ENCODE peak calls at places on chromosomes 11 and 22, in ten cellular contexts. D, E, V, S, X, W, C, A, M and R are unnamed samples. For H3K27me3, the result is how much of the 10 kb centered on the place peaks cover.

GRCh38 chr22:17083811-17084540 is 824 bp upstream of the IL17RA start:
- DNase-seq in D (no peak), E (no peak), V (no peak), S (no peak), X (peak), W (peak), C (no peak), A (no peak), M (no peak), R (no peak)

GRCh38 chr22:23271597-23271908 is 91.2 kb downstream of the BCR start:
- DNase-seq in D (no peak), E (no peak), V (no peak), S (no peak), X (no peak), W (no peak), C (no peak), A (no peak), M (no peak), R (no peak)

GRCh38 chr22:28129319-28129962 is 210.4 kb upstream of the PITPNB start:
- DNase-seq in D (no peak), E (no peak), V (no peak), S (no peak), X (no peak), W (no peak), C (no peak), A (no peak), M (no peak), R (no peak)

GRCh38 chr11:77044356-77044755 is 10.2 kb downstream of the B3GNT6 start:
- DNase-seq in D (no peak), E (no peak), V (no peak), S (no peak), X (no peak), W (no peak), C (no peak), A (no peak), M (no peak), R (no peak)

GRCh38 chr11:9859491-9860305 is 195.8 kb downstream of the SWAP70 start:
- DNase-seq in D (no peak), E (no peak), V (no peak), S (peak), X (no peak), W (no peak), C (no peak), A (no peak), M (no peak), R (no peak)

GRCh38 chr11:116211166-116211565 is 561.6 kb downstream of the BUD13 start:
- DNase-seq in D (no peak), E (no peak), V (no peak), S (no peak), X (no peak), W (peak), C (peak), A (no peak), M (no peak), R (no peak)

GRCh38 chr11:12434255-12434654 is 56.9 kb downstream of the PARVA start:
- DNase-seq in D (no peak), E (no peak), V (no peak), S (peak), X (no peak), W (no peak), C (no peak), A (no peak), M (peak), R (no peak)

GRCh38 chr11:6523253-6523652 is 26.2 kb downstream of the DNHD1 start:
- DNase-seq in D (no peak), E (no peak), V (no peak), S (peak), X (no peak), W (no peak), C (no peak), A (no peak), M (no peak), R (no peak)

GRCh38 chr22:36012332-36012731 is 16.3 kb downstream of the RBFOX2 start:
- DNase-seq in D (no peak), E (no peak), V (no peak), S (no peak), X (no peak), W (no peak), C (no peak), A (no peak), M (no peak), R (no peak)

GRCh38 chr11:76623171-76623883 is 47.2 kb downstream of the LRRC32 start:
- DNase-seq in D (no peak), E (no peak), V (no peak), S (peak), X (no peak), W (no peak), C (no peak), A (peak), M (no peak), R (no peak)

GRCh38 chr11:8168485-8169257 is at the start of gene RIC3:
- DNase-seq in D (peak), E (peak), V (peak), S (no peak), X (peak), W (no peak), C (no peak), A (peak), M (peak), R (peak)

GRCh38 chr22:37880668-37881440 is 25.2 kb upstream of the MICALL1 start:
- DNase-seq in D (no peak), E (no peak), V (no peak), S (peak), X (no peak), W (no peak), C (no peak), A (no peak), M (peak), R (no peak)

GRCh38 chr11:111788051-111788450 is 21.9 kb upstream of the PPP2R1B start:
- DNase-seq in D (no peak), E (no peak), V (peak), S (no peak), X (no peak), W (no peak), C (no peak), A (no peak), M (no peak), R (no peak)

GRCh38 chr22:20724676-20725454 is 49.0 kb upstream of the SERPIND1 start:
- DNase-seq in D (no peak), E (no peak), V (no peak), S (no peak), X (no peak), W (no peak), C (no peak), A (no peak), M (no peak), R (no peak)

GRCh38 chr22:23796461-23796860 is 9.7 kb downstream of the SMARCB1 start:
- DNase-seq in D (peak), E (no peak), V (no peak), S (no peak), X (no peak), W (no peak), C (no peak), A (no peak), M (no peak), R (no peak)

GRCh38 chr22:20261848-20262581 is 6.1 kb downstream of the RTN4R start:
- DNase-seq in D (no peak), E (no peak), V (no peak), S (no peak), X (no peak), W (no peak), C (no peak), A (no peak), M (no peak), R (no peak)

GRCh38 chr22:17884084-17884483 is 109.8 kb upstream of the BID start:
- DNase-seq in D (no peak), E (peak), V (peak), S (no peak), X (no peak), W (no peak), C (no peak), A (no peak), M (no peak), R (no peak)

GRCh38 chr11:77159219-77159936 is 31.3 kb downstream of the MYO7A start:
- DNase-seq in D (no peak), E (no peak), V (no peak), S (no peak), X (no peak), W (no peak), C (no peak), A (no peak), M (no peak), R (no peak)

GRCh38 chr11:117188620-117189081 is 10.1 kb downstream of the SIDT2 start:
- DNase-seq in D (peak), E (no peak), V (no peak), S (no peak), X (peak), W (peak), C (peak), A (no peak), M (no peak), R (no peak)

GRCh38 chr11:129701706-129702105 is 113.9 kb upstream of the TMEM45B start:
- DNase-seq in D (no peak), E (no peak), V (no peak), S (no peak), X (no peak), W (no peak), C (no peak), A (no peak), M (no peak), R (no peak)

GRCh38 chr11:65013130-65013691 is 749 bp upstream of the ARL2 start:
- DNase-seq in D (peak), E (no peak), V (peak), S (peak), X (peak), W (peak), C (peak), A (peak), M (peak), R (peak)

GRCh38 chr11:44057340-44057739 is 8.7 kb upstream of the ACCS start:
- DNase-seq in D (no peak), E (no peak), V (no peak), S (no peak), X (no peak), W (no peak), C (no peak), A (no peak), M (no peak), R (no peak)

GRCh38 chr11:78432956-78433355 is 15.3 kb upstream of the GAB2 start:
- DNase-seq in D (no peak), E (peak), V (no peak), S (no peak), X (no peak), W (no peak), C (no peak), A (no peak), M (no peak), R (no peak)

GRCh38 chr11:61650781-61651571 is 29.2 kb upstream of the DAGLA start:
- DNase-seq in D (no peak), E (peak), V (no peak), S (no peak), X (no peak), W (no peak), C (peak), A (no peak), M (no peak), R (no peak)

GRCh38 chr11:41497974-41498373 is 38.5 kb upstream of the LRRC4C start:
- DNase-seq in D (no peak), E (no peak), V (no peak), S (no peak), X (no peak), W (no peak), C (no peak), A (no peak), M (no peak), R (no peak)
- H3K27ac ChIP-seq in D (no peak), E (no peak), V (no peak), S (no peak), X (no peak), W (no peak), C (no peak), A (no peak), M (no peak), R (no peak)

DNA sequence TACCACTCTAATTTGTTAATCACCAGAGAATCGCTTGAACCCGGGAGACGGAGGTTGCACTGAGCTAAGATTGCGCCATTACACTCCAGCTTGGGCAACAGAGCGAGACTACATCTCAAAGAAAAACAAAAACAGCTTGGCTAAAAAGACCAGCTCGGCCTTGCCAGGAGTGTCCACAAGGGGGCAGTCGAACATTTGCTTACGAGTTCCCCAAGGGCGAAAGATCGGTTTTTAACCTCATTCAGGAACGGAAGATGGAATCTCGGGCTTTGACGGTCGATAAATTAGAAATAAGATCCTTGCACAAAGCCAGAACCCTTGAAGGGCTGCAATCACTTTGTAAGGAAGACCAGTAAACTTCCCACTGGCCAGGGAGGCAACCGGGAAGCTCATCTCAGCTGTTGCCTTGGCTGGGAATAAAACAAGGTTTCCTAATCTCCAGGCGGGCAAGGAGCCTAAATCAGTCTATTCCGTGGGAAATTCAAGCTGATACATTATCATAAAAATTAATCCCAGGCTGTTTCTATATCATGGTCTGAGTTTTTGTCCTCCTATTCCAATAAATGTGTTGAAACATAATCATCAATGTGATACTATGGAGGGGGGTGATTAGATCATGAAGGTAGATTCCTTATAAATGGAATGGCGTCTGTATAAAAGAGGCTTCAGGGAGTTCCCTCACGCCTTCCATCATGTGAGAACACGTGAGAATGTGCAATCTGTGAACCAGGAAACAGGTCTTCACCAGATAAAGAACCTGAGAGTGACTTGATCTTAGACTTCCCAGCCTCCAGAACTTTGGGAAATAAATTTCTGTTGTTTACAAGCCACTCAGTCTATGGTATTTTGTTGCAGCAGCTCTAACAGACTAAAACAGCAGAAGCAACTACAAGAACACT is 14.9 kb upstream of the SLC29A2 start:
- DNase-seq in D (peak), E (peak), V (peak), S (peak), X (peak), W (peak), C (peak), A (peak), M (peak), R (peak)
- TF ChIP-seq CTCF in D (peak), E (peak), V (peak), S (peak), X (peak), W (peak), C (peak), A (peak), M (peak), R (peak)

GRCh38 chr11:62919898-62920640 is 1.1 kb downstream of the CHRM1 start:
- DNase-seq in D (peak), E (peak), V (no peak), S (no peak), X (no peak), W (no peak), C (no peak), A (no peak), M (no peak), R (no peak)

GRCh38 chr11:62922189-62922589 is 1.0 kb upstream of the CHRM1 start:
- DNase-seq in D (no peak), E (no peak), V (no peak), S (no peak), X (no peak), W (no peak), C (no peak), A (no peak), M (no peak), R (no peak)

GRCh38 chr11:62921573-62922188 is 518 bp upstream of the CHRM1 start:
- DNase-seq in D (no peak), E (no peak), V (peak), S (peak), X (no peak), W (no peak), C (peak), A (no peak), M (no peak), R (no peak)

GRCh38 chr11:62922653-62923371 is 1.6 kb upstream of the CHRM1 start:
- DNase-seq in D (no peak), E (no peak), V (no peak), S (no peak), X (peak), W (no peak), C (no peak), A (no peak), M (no peak), R (no peak)

DNA sequence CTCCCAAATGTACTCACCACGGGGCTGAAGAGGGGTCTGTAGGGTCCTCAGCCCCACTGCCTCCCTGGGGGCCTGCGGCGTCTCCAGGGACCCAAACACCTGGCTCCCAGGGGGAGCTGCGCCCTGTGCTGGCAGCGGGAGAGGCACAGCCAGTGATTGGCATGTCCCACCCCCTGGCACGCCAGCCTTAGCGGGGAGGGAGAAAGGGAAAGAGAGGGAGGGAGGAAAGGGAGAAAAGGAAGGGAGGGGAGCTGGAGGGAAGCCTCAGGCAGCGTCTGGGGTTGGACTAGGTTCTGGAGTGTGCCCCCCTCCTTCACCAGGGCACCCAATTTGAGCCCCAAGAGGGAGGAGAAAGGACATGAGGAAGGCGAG is at the start of gene CHRM1:
- DNase-seq in D (no peak), E (no peak), V (peak), S (no peak), X (no peak), W (no peak), C (peak), A (no peak), M (no peak), R (no peak)
- H3K27me3 ChIP-seq in D (half or more), E (under half), V (under half), S (under half), X (half or more), W (half or more), C (under half), A (under half), M (under half), R (under half)

GRCh38 chr22:39179841-39180335 is 27.4 kb upstream of the CBX7 start:
- DNase-seq in D (no peak), E (no peak), V (no peak), S (no peak), X (no peak), W (peak), C (no peak), A (no peak), M (no peak), R (no peak)

GRCh38 chr22:39177791-39178190 is 25.3 kb upstream of the CBX7 start:
- DNase-seq in D (no peak), E (no peak), V (no peak), S (no peak), X (no peak), W (peak), C (no peak), A (no peak), M (peak), R (no peak)

GRCh38 chr22:39180566-39180965 is 28.1 kb upstream of the CBX7 start:
- DNase-seq in D (no peak), E (no peak), V (no peak), S (no peak), X (no peak), W (peak), C (no peak), A (no peak), M (no peak), R (no peak)

GRCh38 chr22:39178206-39179111 is 26.0 kb upstream of the CBX7 start:
- DNase-seq in D (no peak), E (no peak), V (no peak), S (peak), X (no peak), W (peak), C (no peak), A (no peak), M (no peak), R (no peak)

GRCh38 chr22:39179401-39179827 is 26.9 kb upstream of the CBX7 start:
- DNase-seq in D (no peak), E (peak), V (no peak), S (no peak), X (no peak), W (peak), C (no peak), A (no peak), M (no peak), R (no peak)
- H3K27ac ChIP-seq in D (no peak), E (peak), V (no peak), S (no peak), X (no peak), W (no peak), C (no peak), A (no peak), M (peak), R (no peak)

GRCh38 chr11:101913631-101914030 is 1.2 kb upstream of the CEP126 start:
- DNase-seq in D (no peak), E (no peak), V (no peak), S (no peak), X (no peak), W (no peak), C (no peak), A (no peak), M (no peak), R (no peak)
- TF ChIP-seq CTCF in D (no peak), E (no peak), V (no peak), S (no peak), X (no peak), W (no peak), C (no peak), A (no peak), M (no peak), R (no peak)

GRCh38 chr11:17720796-17721171 is 1.4 kb downstream of the MYOD1 start:
- DNase-seq in D (no peak), E (peak), V (no peak), S (no peak), X (no peak), W (no peak), C (no peak), A (no peak), M (no peak), R (no peak)

GRCh38 chr11:17725174-17725573 is 5.8 kb downstream of the MYOD1 start:
- DNase-seq in D (no peak), E (no peak), V (no peak), S (no peak), X (no peak), W (no peak), C (no peak), A (no peak), M (no peak), R (no peak)

GRCh38 chr11:17721242-17721999 is 2.0 kb downstream of the MYOD1 start:
- DNase-seq in D (no peak), E (no peak), V (no peak), S (no peak), X (no peak), W (no peak), C (no peak), A (no peak), M (no peak), R (no peak)

GRCh38 chr11:17722000-17722643 is 2.8 kb downstream of the MYOD1 start:
- DNase-seq in D (no peak), E (no peak), V (no peak), S (no peak), X (no peak), W (no peak), C (no peak), A (no peak), M (no peak), R (no peak)

DNA sequence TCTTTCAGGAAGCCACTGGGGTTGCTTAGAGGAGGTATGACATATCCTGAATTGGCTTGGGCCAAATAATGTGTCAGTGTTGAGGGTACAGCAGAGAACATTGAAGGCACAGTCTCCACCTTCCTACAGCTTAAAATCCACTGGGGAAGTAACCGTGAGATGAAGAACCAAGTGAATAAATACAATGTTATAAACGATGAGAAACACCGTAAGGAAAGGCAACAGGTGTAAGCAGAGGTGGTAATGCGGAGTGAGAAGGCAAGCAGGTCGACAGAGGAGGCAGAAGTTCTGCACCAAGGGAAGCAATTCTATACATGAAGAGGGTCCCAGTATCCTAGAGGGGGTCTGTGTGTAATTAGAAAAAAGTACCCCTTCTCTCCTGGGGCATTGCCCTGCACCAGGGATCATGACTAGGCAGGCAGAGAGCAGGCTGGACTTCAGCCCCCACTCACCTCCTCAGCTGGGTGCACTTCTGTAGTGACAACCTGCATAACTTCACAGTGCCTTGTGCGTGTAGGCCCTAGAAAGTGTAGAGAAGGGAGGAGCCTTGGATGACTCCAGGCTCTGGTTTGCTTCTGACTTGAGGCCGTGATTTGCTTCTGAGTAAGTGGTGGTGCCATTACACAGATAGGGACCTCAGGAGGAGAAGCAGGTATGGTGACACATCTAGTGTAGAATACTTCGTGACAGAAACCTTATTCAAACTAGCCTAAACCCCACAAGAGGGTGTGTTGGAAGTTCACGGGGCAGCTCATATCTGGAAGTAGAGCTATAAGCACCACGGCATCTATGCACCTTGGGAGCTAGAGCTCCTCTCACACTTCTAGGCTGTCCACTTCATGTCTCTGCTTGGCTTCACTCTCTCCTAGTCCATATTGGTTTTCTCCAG is 4.9 kb downstream of the MYOD1 start:
- DNase-seq in D (no peak), E (no peak), V (no peak), S (no peak), X (no peak), W (no peak), C (no peak), A (no peak), M (no peak), R (no peak)
- H3K27me3 ChIP-seq in D (half or more), E (half or more), V (under half), S (under half), X (half or more), W (half or more), C (under half), A (under half), M (under half), R (half or more)